ENCODE peak calls at places on chromosome 15, in nine cellular contexts. C is D341Med; Z is AG04450; K is Jurkat, Clone E6-1; M is T-helper 9 cell; W is CD4-positive, CD25-positive, alpha-beta regulatory T cell; O is stimulated activated CD4-positive, alpha-beta T cell treated with anti-CD3 and anti-CD28 coated beads, Interleukin-2, amount 100 ng/mL, for 48 hours; N is mesenteric fat pad; E is NCI-H2081. T is an unnamed sample.

GRCh38 chr15:101660005-101660404 is 7.8 kb upstream of the TM2D3 start:
- DNase-seq in C (no peak), Z (no peak), K (no peak), M (no peak), W (no peak), O (no peak), N (no peak), E (no peak), T (no peak)

GRCh38 chr15:41841131-41841530 is 2.5 kb downstream of the PLA2G4B start:
- DNase-seq in C (no peak), Z (no peak), K (no peak), M (no peak), W (no peak), O (no peak), N (no peak), E (no peak), T (no peak)

GRCh38 chr15:85504739-85505676 is 124.6 kb downstream of the AKAP13 start:
- DNase-seq in C (no peak), Z (peak), K (peak), M (peak), W (peak), O (peak), N (no peak), E (peak), T (peak)

GRCh38 chr15:62454567-62455172 is 289.6 kb upstream of the C2CD4B start:
- DNase-seq in C (no peak), Z (no peak), K (no peak), M (no peak), W (no peak), O (no peak), N (no peak), E (no peak), T (no peak)

GRCh38 chr15:75542386-75542797 is 36.7 kb downstream of the PTPN9 start:
- DNase-seq in C (peak), Z (no peak), K (no peak), M (no peak), W (no peak), O (no peak), N (no peak), E (no peak), T (no peak)

GRCh38 chr15:56866798-56867197 is 51.6 kb upstream of the TCF12 start:
- DNase-seq in C (no peak), Z (no peak), K (no peak), M (no peak), W (no peak), O (no peak), N (no peak), E (no peak), T (no peak)

GRCh38 chr15:36356978-36357582 is 222.3 kb upstream of the CDIN1 start:
- DNase-seq in C (no peak), Z (peak), K (no peak), M (no peak), W (no peak), O (no peak), N (no peak), E (peak), T (no peak)

GRCh38 chr15:89333959-89334509 is 590 bp downstream of the POLG start:
- DNase-seq in C (no peak), Z (no peak), K (no peak), M (no peak), W (no peak), O (no peak), N (peak), E (no peak), T (no peak)

GRCh38 chr15:70254186-70254974 is 156.7 kb upstream of the TLE3 start:
- DNase-seq in C (no peak), Z (no peak), K (no peak), M (no peak), W (no peak), O (no peak), N (no peak), E (peak), T (no peak)

GRCh38 chr15:90807687-90808086 is 60.7 kb upstream of the FURIN start:
- DNase-seq in C (no peak), Z (no peak), K (no peak), M (no peak), W (no peak), O (no peak), N (no peak), E (no peak), T (no peak)

GRCh38 chr15:61992518-61992917 is 67.7 kb downstream of the VPS13C start:
- DNase-seq in C (no peak), Z (no peak), K (no peak), M (no peak), W (no peak), O (no peak), N (no peak), E (no peak), T (no peak)

GRCh38 chr15:38002883-38003477 is 68.5 kb downstream of the TMCO5A start:
- DNase-seq in C (no peak), Z (peak), K (peak), M (no peak), W (no peak), O (no peak), N (no peak), E (peak), T (no peak)

GRCh38 chr15:71559616-71560015 is 250.7 kb upstream of the NR2E3 start:
- DNase-seq in C (no peak), Z (no peak), K (no peak), M (no peak), W (no peak), O (no peak), N (no peak), E (no peak), T (no peak)

GRCh38 chr15:30956216-30956803 is 35.1 kb downstream of the MTMR10 start:
- DNase-seq in C (no peak), Z (no peak), K (no peak), M (no peak), W (no peak), O (no peak), N (no peak), E (no peak), T (no peak)

GRCh38 chr15:63372018-63372705 is 9.5 kb downstream of the CA12 start:
- DNase-seq in C (no peak), Z (peak), K (no peak), M (no peak), W (no peak), O (peak), N (peak), E (no peak), T (no peak)

GRCh38 chr15:58484794-58485600 is 53.2 kb downstream of the LIPC start:
- DNase-seq in C (no peak), Z (no peak), K (peak), M (no peak), W (peak), O (no peak), N (no peak), E (no peak), T (no peak)

GRCh38 chr15:72252663-72253299 is 19.6 kb downstream of the PARP6 start:
- DNase-seq in C (no peak), Z (no peak), K (no peak), M (no peak), W (no peak), O (no peak), N (no peak), E (no peak), T (no peak)

GRCh38 chr15:84570164-84570692 is 30.6 kb upstream of the ZSCAN2 start:
- DNase-seq in C (peak), Z (no peak), K (no peak), M (peak), W (peak), O (peak), N (peak), E (peak), T (peak)

GRCh38 chr15:31598620-31599019 is 272.0 kb downstream of the KLF13 start:
- DNase-seq in C (no peak), Z (no peak), K (no peak), M (no peak), W (no peak), O (no peak), N (no peak), E (no peak), T (no peak)

GRCh38 chr15:52678468-52679231 is 538 bp downstream of the ATOSA start:
- DNase-seq in C (peak), Z (peak), K (no peak), M (peak), W (peak), O (peak), N (peak), E (peak), T (no peak)

GRCh38 chr15:58487724-58488120 is 55.9 kb downstream of the LIPC start:
- DNase-seq in C (no peak), Z (no peak), K (no peak), M (no peak), W (no peak), O (no peak), N (no peak), E (no peak), T (no peak)

GRCh38 chr15:68463996-68464395 is 32.0 kb upstream of the ITGA11 start:
- DNase-seq in C (no peak), Z (no peak), K (no peak), M (no peak), W (no peak), O (no peak), N (no peak), E (no peak), T (no peak)

GRCh38 chr15:70566047-70566835 is 197.1 kb downstream of the UACA start:
- DNase-seq in C (no peak), Z (no peak), K (no peak), M (no peak), W (no peak), O (no peak), N (no peak), E (no peak), T (no peak)

GRCh38 chr15:52383100-52383588 is 87.5 kb upstream of the MYO5C start:
- DNase-seq in C (no peak), Z (no peak), K (no peak), M (no peak), W (no peak), O (no peak), N (no peak), E (no peak), T (no peak)

GRCh38 chr15:64507293-64507802 is 47.0 kb downstream of the ZNF609 start:
- DNase-seq in C (peak), Z (peak), K (peak), M (no peak), W (no peak), O (peak), N (no peak), E (peak), T (peak)

GRCh38 chr15:40250771-40251454 is 12.1 kb downstream of the PAK6 start:
- DNase-seq in C (no peak), Z (no peak), K (no peak), M (no peak), W (no peak), O (no peak), N (no peak), E (no peak), T (no peak)

GRCh38 chr15:72230197-72231065 is 559 bp downstream of the PKM start:
- DNase-seq in C (peak), Z (peak), K (peak), M (peak), W (peak), O (peak), N (peak), E (peak), T (no peak)

GRCh38 chr15:66126057-66126855 is 127.3 kb downstream of the MEGF11 start:
- DNase-seq in C (peak), Z (no peak), K (no peak), M (no peak), W (no peak), O (no peak), N (no peak), E (peak), T (no peak)

GRCh38 chr15:67066041-67067021 is 929 bp downstream of the SMAD3 start:
- DNase-seq in C (peak), Z (no peak), K (no peak), M (peak), W (peak), O (no peak), N (no peak), E (no peak), T (no peak)

GRCh38 chr15:97521390-97521789 is 439.1 kb upstream of the ARRDC4 start:
- DNase-seq in C (no peak), Z (no peak), K (no peak), M (no peak), W (no peak), O (no peak), N (no peak), E (no peak), T (no peak)

GRCh38 chr15:32864051-32864450 is 146.2 kb downstream of the GREM1 start:
- DNase-seq in C (no peak), Z (no peak), K (no peak), M (no peak), W (no peak), O (no peak), N (no peak), E (no peak), T (no peak)

GRCh38 chr15:71282086-71282485 is 166.8 kb downstream of the THSD4 start:
- DNase-seq in C (no peak), Z (no peak), K (no peak), M (no peak), W (no peak), O (no peak), N (no peak), E (no peak), T (no peak)